ENCODE peak calls at places on chromosomes 2 and 18, in four cellular contexts. X is SJCRH30, E is left lung, F is dorsolateral prefrontal cortex. A is an unnamed sample.

GRCh38 chr2:227703280-227703732 is 14.5 kb downstream of the SLC19A3 start:
- DNase-seq in X (peak; percentile 39), E (no peak), F (no peak), A (peak; percentile 76)

GRCh38 chr2:160387558-160388262 is 105.9 kb downstream of the RBMS1 start:
- DNase-seq in X (no peak), E (peak; percentile 60), F (no peak), A (peak; percentile 65)

GRCh38 chr2:23312996-23313606 is 71.9 kb upstream of the KLHL29 start:
- DNase-seq in X (peak; percentile 84), E (no peak), F (no peak), A (peak; percentile 14)

GRCh38 chr2:151043484-151043883 is 218.2 kb downstream of the RBM43 start:
- DNase-seq in X (peak; percentile 43), E (no peak), F (no peak), A (peak; percentile 77)

GRCh38 chr18:32893915-32894314 is 121.1 kb upstream of the KLHL14 start:
- DNase-seq in X (peak; percentile 24), E (no peak), F (no peak), A (no peak)

GRCh38 chr2:225787497-225787896 is 388.0 kb downstream of the NYAP2 start:
- DNase-seq in X (no peak), E (no peak), F (no peak), A (no peak)

GRCh38 chr18:77106331-77106730 is 26.3 kb downstream of the MBP start:
- DNase-seq in X (no peak), E (peak; percentile 57), F (no peak), A (no peak)

GRCh38 chr2:241859436-241860183 is 916 bp upstream of the PDCD1 start:
- DNase-seq in X (peak; percentile 73), E (peak; percentile 65), F (no peak), A (no peak)

GRCh38 chr2:3754795-3755194 is 51.4 kb downstream of the DCDC2C start:
- DNase-seq in X (no peak), E (no peak), F (no peak), A (no peak)

GRCh38 chr2:173550143-173550542 is 195.5 kb downstream of the CDCA7 start:
- DNase-seq in X (no peak), E (no peak), F (no peak), A (no peak)

GRCh38 chr2:3427272-3427671 is 47.8 kb downstream of the TRAPPC12 start:
- DNase-seq in X (no peak), E (no peak), F (no peak), A (no peak)

GRCh38 chr2:224938670-224939309 is 103.5 kb downstream of the DOCK10 start:
- DNase-seq in X (peak; percentile 91), E (no peak), F (no peak), A (no peak)

GRCh38 chr2:23445450-23445868 is 60.5 kb downstream of the KLHL29 start:
- DNase-seq in X (peak; percentile 70), E (no peak), F (no peak), A (peak; percentile 75)

GRCh38 chr2:23486676-23487075 is 101.7 kb downstream of the KLHL29 start:
- DNase-seq in X (no peak), E (peak; percentile 27), F (no peak), A (no peak)

GRCh38 chr2:48140586-48140985 is 234.3 kb upstream of the FBXO11 start:
- DNase-seq in X (no peak), E (no peak), F (no peak), A (no peak)

GRCh38 chr2:8575011-8575750 is 106.7 kb upstream of the ID2 start:
- DNase-seq in X (no peak), E (no peak), F (peak; percentile 45), A (no peak)

GRCh38 chr2:191923652-191923997 is 76.7 kb upstream of the CAVIN2 start:
- DNase-seq in X (no peak), E (no peak), F (no peak), A (no peak)

GRCh38 chr2:136175868-136176267 is 57.9 kb upstream of the CXCR4 start:
- DNase-seq in X (no peak), E (no peak), F (no peak), A (no peak)

GRCh38 chr2:110858135-110858737 is 125.9 kb downstream of the ACOXL start:
- DNase-seq in X (peak; percentile 65), E (no peak), F (no peak), A (no peak)

GRCh38 chr18:51537487-51537886 is 340.0 kb upstream of the MEX3C start:
- DNase-seq in X (peak; percentile 77), E (no peak), F (peak; percentile 62), A (peak; percentile 20)

GRCh38 chr2:9030190-9030589 is 26.7 kb upstream of the MBOAT2 start:
- DNase-seq in X (no peak), E (no peak), F (no peak), A (no peak)

GRCh38 chr2:17035010-17035409 is 369.4 kb upstream of the CYRIA start:
- DNase-seq in X (no peak), E (no peak), F (no peak), A (no peak)

GRCh38 chr2:105749583-105750399 is 5.1 kb downstream of the NCK2 start:
- DNase-seq in X (no peak), E (no peak), F (no peak), A (no peak)

GRCh38 chr2:152155209-152155608 is 20.4 kb downstream of the STAM2 start:
- DNase-seq in X (no peak), E (no peak), F (no peak), A (no peak)

GRCh38 chr2:29495536-29495935 is 380.3 kb downstream of the CLIP4 start:
- DNase-seq in X (no peak), E (no peak), F (no peak), A (no peak)

GRCh38 chr18:32019251-32019943 is 772 bp downstream of the RNF125 start:
- DNase-seq in X (peak; percentile 15), E (peak; percentile 54), F (peak; percentile 34), A (peak; percentile 23)

GRCh38 chr18:4264347-4264791 is 190.7 kb downstream of the DLGAP1 start:
- DNase-seq in X (no peak), E (no peak), F (no peak), A (no peak)

DNA sequence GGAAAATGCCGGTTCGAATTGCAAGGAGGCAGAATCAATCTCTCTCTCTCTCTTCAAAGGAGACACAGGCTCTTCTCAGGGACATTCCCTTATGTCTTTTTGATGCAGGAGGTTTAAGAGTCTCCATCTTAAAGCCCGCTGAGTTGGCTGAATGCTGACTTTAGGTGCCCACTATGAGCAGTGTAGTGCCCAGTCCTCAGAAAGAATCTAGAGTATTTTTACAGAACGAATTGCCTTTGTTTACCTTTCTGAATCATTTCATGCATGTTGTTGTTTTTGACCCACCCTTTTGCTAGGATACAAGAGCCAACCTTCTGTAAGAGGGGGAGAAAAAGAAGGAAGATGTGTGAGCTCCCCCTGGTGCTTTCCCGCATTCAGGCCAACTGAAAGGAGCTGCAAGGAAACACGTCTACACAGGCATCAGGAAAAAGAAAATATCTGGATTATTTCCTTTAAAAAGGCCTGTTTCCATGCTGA is 193.5 kb upstream of the TCF4 start:
- DNase-seq in X (peak; percentile 64), E (no peak), F (peak; percentile 42), A (peak; percentile 24)
- H3K27ac ChIP-seq in X (no peak overlapping the region), E (peak overlapping the region; percentile 72), F (peak overlapping the region; percentile 87), A (no peak overlapping the region)

GRCh38 chr18:9025104-9025838 is 77.2 kb upstream of the NDUFV2 start:
- DNase-seq in X (peak; percentile 39), E (no peak), F (no peak), A (peak; percentile 69)

GRCh38 chr18:9032519-9032918 is 70.0 kb upstream of the NDUFV2 start:
- DNase-seq in X (no peak), E (no peak), F (no peak), A (no peak)

GRCh38 chr18:9029131-9029530 is 73.4 kb upstream of the NDUFV2 start:
- DNase-seq in X (no peak), E (no peak), F (no peak), A (no peak)
- H3K27ac ChIP-seq in X (no peak overlapping the region), E (no peak overlapping the region), F (no peak overlapping the region), A (no peak overlapping the region)

DNA sequence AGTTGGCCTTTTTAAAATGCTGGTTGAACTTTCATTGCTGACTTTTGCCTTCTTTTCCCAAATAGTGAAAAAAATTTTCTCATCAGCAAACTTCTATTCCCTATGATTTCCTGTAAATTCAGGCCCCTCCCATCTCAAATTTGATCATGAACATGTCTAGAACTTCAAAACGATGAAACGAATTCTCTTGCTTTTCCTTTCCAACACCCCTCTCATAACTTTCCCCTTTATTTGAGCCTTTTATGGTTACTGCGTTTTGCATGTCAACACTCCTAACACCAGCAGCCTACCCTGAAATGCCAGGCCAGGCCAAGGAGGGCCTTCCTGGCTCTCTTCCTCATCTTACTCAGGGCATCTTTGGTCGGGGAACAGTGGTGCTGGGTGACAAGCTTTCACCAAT is 1.7 kb upstream of the HOXD13 start:
- DNase-seq in X (no peak), E (no peak), F (no peak), A (no peak)
- H3K27ac ChIP-seq in X (no peak overlapping the region), E (no peak overlapping the region), F (no peak overlapping the region), A (no peak overlapping the region)

GRCh38 chr2:231228223-231228622 is 29.8 kb downstream of the ARMC9 start:
- DNase-seq in X (no peak), E (no peak), F (no peak), A (no peak)
- H3K27ac ChIP-seq in X (no peak overlapping the region), E (no peak overlapping the region), F (no peak overlapping the region), A (no peak overlapping the region)

GRCh38 chr2:68767031-68767961 is 32.7 kb downstream of the ARHGAP25 start:
- DNase-seq in X (no peak), E (peak; percentile 43), F (no peak), A (no peak)
- H3K27ac ChIP-seq in X (no peak overlapping the region), E (peak overlapping the region; percentile 91), F (no peak overlapping the region), A (no peak overlapping the region)

DNA sequence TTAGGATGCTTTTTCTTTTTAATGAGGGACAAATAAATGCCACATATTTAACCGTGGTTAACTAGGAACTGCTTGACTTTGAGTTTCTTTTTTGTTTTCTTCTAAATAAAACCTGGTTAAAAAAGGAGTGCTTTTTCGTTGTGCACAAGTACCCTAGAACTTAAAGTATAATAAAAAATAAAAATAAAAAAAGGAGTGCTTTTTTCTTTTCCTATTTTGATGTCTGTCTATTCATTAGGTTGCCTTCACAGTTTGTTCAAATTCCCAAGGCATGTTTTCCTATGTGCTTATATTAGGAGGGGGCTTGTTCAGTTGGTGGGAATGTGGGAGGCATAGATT is 4.4 kb downstream of the FOSL2 start:
- DNase-seq in X (no peak), E (no peak), F (no peak), A (no peak)
- H3K27ac ChIP-seq in X (no peak overlapping the region), E (peak overlapping the region; percentile 99), F (peak overlapping the region; percentile 27), A (no peak overlapping the region)

DNA sequence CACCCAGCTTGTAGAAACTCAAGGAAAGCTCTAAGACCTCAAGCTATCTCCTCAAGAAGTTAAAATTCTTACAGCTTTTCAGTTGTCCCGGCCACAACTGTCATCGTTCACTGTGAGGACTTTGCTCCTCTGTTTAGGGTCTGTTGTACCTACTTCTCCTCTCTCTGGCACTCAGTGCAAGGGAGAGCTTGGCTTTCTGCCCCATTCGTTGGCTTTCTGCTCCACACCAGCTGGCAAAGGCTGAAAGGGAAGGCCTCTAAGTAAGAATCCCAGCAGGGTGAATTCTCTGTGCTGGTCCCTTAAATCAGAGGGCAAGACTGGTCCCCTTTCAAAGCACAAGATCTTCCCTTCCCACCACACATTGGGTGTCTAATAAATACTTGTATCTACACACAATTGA is 17.3 kb downstream of the ZBTB7C start:
- DNase-seq in X (no peak), E (no peak), F (no peak), A (no peak)
- H3K27ac ChIP-seq in X (no peak overlapping the region), E (no peak overlapping the region), F (no peak overlapping the region), A (peak overlapping the region; percentile 53)